ENCODE peak calls at places on chromosomes 5 and 9, in five cellular contexts. K is GM12878, L is K562, P is HCT116, T is HepG2. X is an unnamed sample.

GRCh38 chr5:36079200-36079761 is 12.6 kb upstream of the UGT3A2 start:
- DNase-seq in K (peak; percentile 11), L (peak; percentile 65), P (peak; percentile 61), T (peak; percentile 55), X (peak; percentile 59)

GRCh38 chr5:111453747-111454146 is 58.6 kb downstream of the STARD4 start:
- DNase-seq in K (no peak), L (no peak), P (no peak), T (no peak), X (no peak)

GRCh38 chr9:98783518-98784226 is 12.7 kb downstream of the ANKS6 start:
- DNase-seq in K (no peak), L (no peak), P (no peak), T (no peak), X (no peak)

GRCh38 chr5:191036-191948 is at the start of gene LRRC14B:
- DNase-seq in K (no peak), L (no peak), P (no peak), T (no peak), X (peak; percentile 48)

GRCh38 chr9:132955123-132955522 is 10.7 kb upstream of the TSC1 start:
- DNase-seq in K (no peak), L (no peak), P (no peak), T (no peak), X (no peak)

GRCh38 chr5:143717400-143717799 is 94.6 kb upstream of the HMHB1 start:
- DNase-seq in K (no peak), L (no peak), P (no peak), T (no peak), X (no peak)

GRCh38 chr9:38277601-38278200 is 114.8 kb upstream of the ALDH1B1 start:
- DNase-seq in K (no peak), L (no peak), P (no peak), T (no peak), X (no peak)

GRCh38 chr9:134814598-134815215 is 65.9 kb upstream of the FCN2 start:
- DNase-seq in K (no peak), L (no peak), P (no peak), T (no peak), X (no peak)

GRCh38 chr5:147805030-147805454 is 22.5 kb upstream of the JAKMIP2 start:
- DNase-seq in K (no peak), L (no peak), P (no peak), T (no peak), X (no peak)

GRCh38 chr5:141196363-141196762 is 3.1 kb upstream of the PCDHB11 start:
- DNase-seq in K (no peak), L (no peak), P (no peak), T (no peak), X (no peak)

GRCh38 chr5:12023614-12024241 is 119.5 kb upstream of the CTNND2 start:
- DNase-seq in K (peak; percentile 1), L (no peak), P (no peak), T (peak; percentile 33), X (no peak)

GRCh38 chr9:88179080-88179521 is 40.8 kb upstream of the SPATA31C2 start:
- DNase-seq in K (no peak), L (no peak), P (no peak), T (no peak), X (no peak)

GRCh38 chr5:10018670-10019069 is 231.0 kb downstream of the ATPSCKMT start:
- DNase-seq in K (no peak), L (no peak), P (no peak), T (no peak), X (no peak)

GRCh38 chr5:1542011-1542410 is 18.3 kb upstream of the LPCAT1 start:
- DNase-seq in K (no peak), L (no peak), P (no peak), T (no peak), X (no peak)

DNA sequence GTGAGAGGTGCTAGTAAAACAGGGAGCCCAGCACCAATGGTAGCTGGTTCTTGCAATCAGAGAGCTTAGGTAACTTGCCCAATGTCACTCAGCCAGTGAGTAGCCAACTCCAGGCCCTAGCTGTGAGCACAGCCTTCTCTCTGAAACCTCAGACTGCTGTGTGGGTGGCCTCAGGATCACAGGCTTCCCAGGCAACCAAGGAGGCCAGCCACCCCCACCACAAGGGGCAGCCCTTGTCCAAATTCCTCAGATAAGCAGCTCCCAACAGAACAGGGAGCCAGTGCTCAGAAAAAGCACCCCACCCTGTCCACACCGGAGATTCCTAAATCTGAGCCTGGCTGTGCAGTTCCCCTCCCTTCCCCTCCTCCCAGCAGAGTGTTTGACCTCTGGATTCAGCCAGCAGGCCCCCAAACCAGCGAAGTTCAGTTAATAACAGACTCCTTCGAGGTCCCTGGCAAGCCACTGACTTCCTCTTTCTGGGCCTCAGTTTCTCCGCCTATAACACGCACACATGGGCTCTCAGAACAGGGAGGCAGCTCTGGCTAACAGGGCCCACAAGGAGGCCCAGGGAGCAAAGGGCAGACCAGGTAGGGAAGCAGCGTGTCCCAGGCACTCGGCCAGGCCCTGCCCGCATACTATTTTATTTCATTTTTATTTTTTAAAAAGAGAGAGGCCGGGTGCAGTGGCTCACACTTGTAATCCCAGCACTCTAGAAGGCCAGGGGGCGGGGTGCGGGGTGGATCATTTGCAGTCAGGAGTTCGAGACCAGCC is 2.7 kb downstream of the EEIG1 start:
- DNase-seq in K (no peak), L (peak; percentile 55), P (no peak), T (no peak), X (no peak)
- TF ChIP-seq JUND in K (no peak), L (no peak), P (no peak), T (no peak), X (no peak)

GRCh38 chr9:5442400-5443011 is 4.8 kb upstream of the PLGRKT start:
- DNase-seq in K (no peak), L (peak; percentile 25), P (no peak), T (peak; percentile 57), X (peak; percentile 81)
- TF ChIP-seq JUND in K (no peak), L (no peak), P (no peak), T (no peak), X (no peak)

GRCh38 chr5:92145852-92146251 is 762.7 kb upstream of the ARRDC3 start:
- DNase-seq in K (no peak), L (no peak), P (no peak), T (no peak), X (no peak)

GRCh38 chr5:92144824-92145223 is 761.7 kb upstream of the ARRDC3 start:
- DNase-seq in K (no peak), L (no peak), P (no peak), T (no peak), X (no peak)

GRCh38 chr5:92147263-92147662 is 764.1 kb upstream of the ARRDC3 start:
- DNase-seq in K (no peak), L (no peak), P (no peak), T (no peak), X (no peak)

DNA sequence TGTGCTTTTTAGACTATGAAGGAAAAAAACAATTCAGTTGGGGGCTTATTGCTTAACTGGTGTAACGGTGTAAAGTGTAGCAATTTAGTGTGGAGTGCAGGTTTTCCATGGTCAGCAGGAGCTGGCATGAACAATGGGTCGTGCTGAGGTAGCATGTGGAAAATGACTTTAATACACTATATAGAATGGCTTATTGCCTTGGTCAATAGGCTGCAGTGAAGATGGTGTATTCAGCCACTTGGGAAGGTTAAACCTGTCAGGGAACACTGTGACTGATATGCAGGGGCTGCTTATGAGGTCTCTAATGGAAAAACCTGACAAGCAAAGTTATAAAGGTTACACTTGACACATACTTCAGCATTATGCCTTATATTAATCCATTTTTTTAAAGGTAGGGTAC is 764.7 kb upstream of the ARRDC3 start:
- DNase-seq in K (no peak), L (no peak), P (no peak), T (no peak), X (no peak)
- TF ChIP-seq JUND in K (no peak), L (no peak), P (no peak), T (no peak), X (no peak)

GRCh38 chr9:121059513-121059912 is 9.4 kb upstream of the C5 start:
- DNase-seq in K (no peak), L (no peak), P (no peak), T (no peak), X (no peak)

GRCh38 chr9:121057821-121058220 is 7.7 kb upstream of the C5 start:
- DNase-seq in K (no peak), L (no peak), P (no peak), T (no peak), X (no peak)

GRCh38 chr9:121055642-121056143 is 5.6 kb upstream of the C5 start:
- DNase-seq in K (no peak), L (peak; percentile 38), P (no peak), T (peak; percentile 83), X (no peak)

GRCh38 chr9:121059998-121060636 is 10.0 kb upstream of the C5 start:
- DNase-seq in K (no peak), L (peak; percentile 28), P (peak; percentile 64), T (peak; percentile 56), X (peak; percentile 38)
- TF ChIP-seq JUND in K (no peak), L (no peak), P (no peak), T (no peak), X (no peak)

GRCh38 chr5:178817506-178817905 is 42.2 kb upstream of the ZNF354B start:
- DNase-seq in K (no peak), L (no peak), P (no peak), T (no peak), X (no peak)
- TF ChIP-seq JUND in K (no peak), L (no peak), P (no peak), T (no peak), X (no peak)

GRCh38 chr9:6843742-6844141 is 86.0 kb downstream of the KDM4C start:
- DNase-seq in K (no peak), L (no peak), P (no peak), T (no peak), X (no peak)

GRCh38 chr9:6842584-6842947 is 84.8 kb downstream of the KDM4C start:
- DNase-seq in K (no peak), L (no peak), P (no peak), T (no peak), X (no peak)

GRCh38 chr9:6845128-6845826 is 87.5 kb downstream of the KDM4C start:
- DNase-seq in K (no peak), L (no peak), P (no peak), T (peak; percentile 62), X (no peak)

DNA sequence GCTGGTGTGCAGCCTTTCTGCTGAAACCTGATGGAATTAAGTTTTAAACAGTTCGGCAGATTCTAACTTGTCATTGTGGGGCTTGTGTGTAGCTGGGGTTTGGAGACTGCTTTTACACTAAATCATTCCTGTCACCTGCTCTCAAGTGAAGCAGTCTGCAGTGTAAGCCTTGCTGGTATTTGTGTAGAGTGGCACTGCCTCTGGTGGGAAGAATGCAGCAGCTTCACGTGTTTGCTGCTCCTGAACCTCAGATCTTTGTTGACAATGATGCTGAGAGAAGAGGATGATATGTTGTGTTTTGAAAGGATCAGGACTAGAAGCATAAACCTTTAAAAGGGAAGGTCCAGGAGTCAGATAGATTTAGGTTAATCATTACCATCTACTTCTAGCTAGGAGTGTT is 88.1 kb downstream of the KDM4C start:
- DNase-seq in K (no peak), L (no peak), P (peak; percentile 7), T (peak; percentile 83), X (peak; percentile 73)
- TF ChIP-seq JUND in K (no peak), L (no peak), P (no peak), T (no peak), X (no peak)

GRCh38 chr5:172404746-172405145 is 49.6 kb downstream of the SH3PXD2B start:
- DNase-seq in K (no peak), L (no peak), P (no peak), T (no peak), X (no peak)

GRCh38 chr5:172403822-172404221 is 50.5 kb downstream of the SH3PXD2B start:
- DNase-seq in K (no peak), L (no peak), P (no peak), T (no peak), X (no peak)

GRCh38 chr5:172402531-172403190 is 51.7 kb downstream of the SH3PXD2B start:
- DNase-seq in K (no peak), L (no peak), P (no peak), T (no peak), X (no peak)

GRCh38 chr5:172405226-172405625 is 49.1 kb downstream of the SH3PXD2B start:
- DNase-seq in K (no peak), L (no peak), P (no peak), T (no peak), X (no peak)

GRCh38 chr5:172403191-172403794 is 51.0 kb downstream of the SH3PXD2B start:
- DNase-seq in K (no peak), L (no peak), P (no peak), T (no peak), X (no peak)
- TF ChIP-seq JUND in K (no peak), L (no peak), P (no peak), T (no peak), X (no peak)

X was measured in T47D.